ENCODE peak calls at places on chromosome 3, in nine cellular contexts. M, H, F, N, V, Y, O, X and D are unnamed samples.

GRCh38 chr3:30368978-30369377 is 237.4 kb upstream of the TGFBR2 start:
- DNase-seq in M (no peak), H (no peak), F (no peak), N (peak), V (no peak), Y (peak), O (no peak), X (no peak), D (peak)

GRCh38 chr3:94395851-94396250 is 333.0 kb downstream of the NSUN3 start:
- DNase-seq in M (no peak), H (no peak), F (no peak), N (no peak), V (no peak), Y (no peak), O (no peak), X (no peak), D (no peak)

GRCh38 chr3:129793947-129794318 is 99.6 kb downstream of the TMCC1 start:
- DNase-seq in M (no peak), H (no peak), F (no peak), N (no peak), V (peak), Y (no peak), O (peak), X (peak), D (no peak)

GRCh38 chr3:98329392-98330124 is 24.1 kb upstream of the OR5K4 start:
- DNase-seq in M (no peak), H (peak), F (no peak), N (peak), V (peak), Y (peak), O (peak), X (peak), D (peak)

GRCh38 chr3:51799879-51800757 is 21.1 kb upstream of the IQCF6 start:
- DNase-seq in M (no peak), H (peak), F (no peak), N (peak), V (peak), Y (peak), O (peak), X (peak), D (peak)

GRCh38 chr3:107242579-107242978 is 134.7 kb upstream of the CCDC54 start:
- DNase-seq in M (no peak), H (no peak), F (no peak), N (no peak), V (no peak), Y (peak), O (no peak), X (no peak), D (peak)

GRCh38 chr3:177929310-177929709 is 606.9 kb upstream of the KCNMB2 start:
- DNase-seq in M (no peak), H (peak), F (no peak), N (peak), V (no peak), Y (no peak), O (no peak), X (no peak), D (peak)

GRCh38 chr3:128412180-128413002 is 54.3 kb downstream of the DNAJB8 start:
- DNase-seq in M (no peak), H (no peak), F (no peak), N (no peak), V (no peak), Y (no peak), O (no peak), X (no peak), D (no peak)